ENCODE peak calls at places on chromosome 17, in five cellular contexts. O is AG09309, Q is AG10803, B is astrocyte of the spinal cord, I is Peyer's patch. X is an unnamed sample.

GRCh38 chr17:17786998-17787397 is 49.8 kb downstream of the SREBF1 start:
- DNase-seq in O (no peak), Q (no peak), I (no peak), B (no peak), X (no peak)

GRCh38 chr17:76239538-76240274 is 587 bp downstream of the RNF157 start:
- DNase-seq in I (no peak), B (no peak), O (no peak), Q (no peak), X (no peak)

GRCh38 chr17:81401727-81402529 is 6.7 kb downstream of the BAHCC1 start:
- DNase-seq in Q (peak; percentile 51), B (no peak), O (no peak), I (no peak), X (no peak)

GRCh38 chr17:69390735-69391501 is 23.6 kb upstream of the MAP2K6 start:
- DNase-seq in I (no peak), Q (no peak), B (no peak), O (no peak), X (no peak)

GRCh38 chr17:45123930-45124796 is 8.2 kb downstream of the PLCD3 start:
- DNase-seq in I (no peak), B (peak; percentile 88), Q (peak; percentile 85), O (no peak), X (peak; percentile 87)

GRCh38 chr17:40922239-40922638 is 15.2 kb downstream of the KRT23 start:
- DNase-seq in Q (peak; percentile 89), B (peak; percentile 84), O (peak; percentile 51), I (no peak), X (peak; percentile 88)

GRCh38 chr17:77681820-77682219 is 276.7 kb upstream of the TNRC6C start:
- DNase-seq in I (no peak), O (no peak), B (no peak), Q (no peak), X (no peak)

GRCh38 chr17:1635675-1636465 is 7.2 kb upstream of the SLC43A2 start:
- DNase-seq in O (no peak), I (no peak), B (no peak), Q (no peak), X (no peak)

GRCh38 chr17:18921912-18922451 is 30.0 kb upstream of the SLC5A10 start:
- DNase-seq in O (no peak), B (peak; percentile 10), Q (no peak), I (no peak), X (peak; percentile 85)

GRCh38 chr17:17416400-17417360 is 60.1 kb upstream of the MED9 start:
- DNase-seq in I (no peak), B (peak; percentile 76), O (no peak), Q (peak; percentile 79), X (peak; percentile 77)

GRCh38 chr17:35057332-35057915 is 6.1 kb downstream of the RFFL start:
- DNase-seq in B (no peak), O (no peak), Q (no peak), I (no peak), X (peak; percentile 59)

GRCh38 chr17:1829189-1829578 is 518 bp downstream of the SMYD4 start:
- DNase-seq in O (no peak), Q (no peak), I (no peak), B (peak; percentile 1), X (peak; percentile 34)

GRCh38 chr17:81309140-81309858 is 14.2 kb upstream of the SLC38A10 start:
- DNase-seq in Q (peak; percentile 73), B (peak; percentile 47), I (peak; percentile 43), O (no peak), X (peak; percentile 49)

GRCh38 chr17:37230633-37231032 is 145.2 kb upstream of the C17orf78 start:
- DNase-seq in Q (no peak), O (no peak), I (no peak), B (no peak), X (no peak)

GRCh38 chr17:34760931-34761500 is 181.6 kb downstream of the TMEM132E start:
- DNase-seq in O (no peak), B (no peak), I (no peak), Q (no peak), X (no peak)

GRCh38 chr17:70239391-70239826 is 70.1 kb downstream of the KCNJ2 start:
- DNase-seq in B (peak; percentile 29), O (no peak), Q (no peak), I (no peak), X (no peak)

GRCh38 chr17:968812-969766 is 10.5 kb downstream of the NXN start:
- DNase-seq in O (no peak), Q (no peak), B (no peak), I (no peak), X (peak; percentile 68)

GRCh38 chr17:17367931-17368330 is 64.8 kb downstream of the NT5M start:
- DNase-seq in Q (no peak), O (no peak), I (no peak), B (no peak), X (no peak)

GRCh38 chr17:79911430-79912399 is 72.5 kb upstream of the CBX4 start:
- DNase-seq in O (no peak), B (no peak), Q (no peak), I (no peak), X (no peak)

GRCh38 chr17:77145209-77145608 is 4.4 kb downstream of the SEC14L1 start:
- DNase-seq in B (no peak), Q (no peak), O (no peak), I (no peak), X (no peak)

GRCh38 chr17:29918922-29919856 is 10.8 kb downstream of the SSH2 start:
- DNase-seq in Q (peak; percentile 56), I (no peak), O (no peak), B (peak; percentile 59), X (peak; percentile 83)

DNA sequence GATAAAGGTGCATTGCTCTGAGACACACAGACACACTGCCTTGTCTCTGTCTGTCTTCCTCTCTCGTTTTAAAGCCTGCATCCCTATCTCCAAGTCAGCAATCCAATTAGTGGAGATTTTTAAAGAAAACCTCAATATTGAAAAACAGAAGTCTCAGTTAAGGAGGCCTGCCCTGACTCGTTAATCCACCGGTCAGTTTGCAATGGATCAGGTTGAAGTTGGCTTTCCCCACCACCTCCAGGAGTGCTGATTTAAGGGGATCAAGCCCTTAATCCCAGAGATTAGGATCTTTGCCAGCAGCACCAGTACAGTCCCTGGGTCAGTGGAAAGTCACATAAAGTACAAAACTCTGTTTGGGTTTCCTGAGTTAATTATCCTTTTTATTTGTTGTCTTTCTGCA is 271.1 kb upstream of the ASIC2 start:
- DNase-seq in B (no peak), O (no peak), Q (no peak), I (no peak), X (no peak)
- H3K4me3 ChIP-seq in B (no peak overlapping the region), O (no peak overlapping the region), Q (no peak overlapping the region), I (no peak overlapping the region), X (no peak overlapping the region)

GRCh38 chr17:47281246-47281645 is 27.6 kb downstream of the ITGB3 start:
- DNase-seq in O (no peak), I (no peak), Q (no peak), B (no peak), X (no peak)

GRCh38 chr17:47280072-47280811 is 26.6 kb downstream of the ITGB3 start:
- DNase-seq in Q (peak; percentile 40), O (no peak), B (peak; percentile 69), I (no peak), X (no peak)

GRCh38 chr17:47278561-47278960 is 24.9 kb downstream of the ITGB3 start:
- DNase-seq in B (no peak), I (no peak), Q (no peak), O (no peak), X (no peak)

GRCh38 chr17:47277921-47278320 is 24.3 kb downstream of the ITGB3 start:
- DNase-seq in I (no peak), B (no peak), O (no peak), Q (peak; percentile 41), X (no peak)

GRCh38 chr17:47279062-47279801 is 25.6 kb downstream of the ITGB3 start:
- DNase-seq in B (peak; percentile 98), O (peak; percentile 80), Q (peak; percentile 99), I (peak; percentile 67), X (peak; percentile 59)
- TF ChIP-seq CTCF in B (peak; percentile 28), O (peak; percentile 35), Q (peak; percentile 67), I (no peak), X (no peak)

DNA sequence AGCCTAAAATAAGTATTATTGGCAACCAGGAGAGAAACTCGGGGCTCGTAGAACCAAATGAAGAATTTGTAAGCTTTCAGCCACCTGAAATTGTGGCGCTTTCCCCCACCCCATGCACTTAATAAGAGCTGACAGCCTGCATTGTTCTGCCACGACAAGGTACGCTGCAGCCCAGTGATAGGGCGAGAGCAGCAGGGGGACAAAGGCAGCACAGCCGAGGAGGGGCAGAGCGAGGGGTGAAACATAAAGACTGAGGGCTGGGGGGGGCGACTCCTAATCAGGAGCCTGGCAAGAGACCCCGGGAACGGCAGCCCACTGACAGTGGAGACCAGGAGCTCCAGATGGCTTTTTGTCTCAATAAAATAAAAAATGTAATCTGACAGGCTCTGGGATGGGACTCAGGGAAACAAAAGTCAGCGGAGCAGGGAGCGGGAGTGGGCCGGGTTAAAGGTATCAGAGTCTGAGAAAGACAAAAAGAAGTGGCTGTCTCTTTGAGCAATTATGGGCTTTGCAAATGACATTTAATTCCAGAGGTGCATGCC is 17.3 kb upstream of the CCDC182 start:
- DNase-seq in Q (no peak), O (no peak), B (no peak), I (no peak), X (no peak)
- H3K4me3 ChIP-seq in Q (no peak overlapping the region), O (no peak overlapping the region), B (no peak overlapping the region), I (no peak overlapping the region), X (no peak overlapping the region)

GRCh38 chr17:66310528-66311148 is 8.2 kb downstream of the PRKCA start:
- DNase-seq in B (no peak), O (no peak), Q (no peak), I (no peak), X (no peak)
- TF ChIP-seq CTCF in B (no peak), O (no peak), Q (no peak), I (no peak), X (no peak)

GRCh38 chr17:38883592-38884526 is 14.0 kb downstream of the LASP1 start:
- DNase-seq in Q (no peak), O (no peak), B (peak; percentile 46), I (no peak), X (peak; percentile 26)

GRCh38 chr17:38879878-38880727 is 10.2 kb downstream of the LASP1 start:
- DNase-seq in Q (peak; percentile 85), O (no peak), I (no peak), B (peak; percentile 82), X (peak; percentile 77)

GRCh38 chr17:38885728-38886642 is 16.1 kb downstream of the LASP1 start:
- DNase-seq in O (no peak), I (no peak), Q (no peak), B (peak; percentile 54), X (no peak)

GRCh38 chr17:38885044-38885727 is 15.3 kb downstream of the LASP1 start:
- DNase-seq in O (no peak), B (no peak), I (no peak), Q (no peak), X (no peak)

GRCh38 chr17:38881600-38882191 is 11.8 kb downstream of the LASP1 start:
- DNase-seq in Q (peak; percentile 40), B (peak; percentile 75), O (no peak), I (no peak), X (no peak)
- H3K4me3 ChIP-seq in Q (no peak overlapping the region), B (no peak overlapping the region), O (no peak overlapping the region), I (no peak overlapping the region), X (no peak overlapping the region)

GRCh38 chr17:7931709-7932482 is at the start of the genes CNTROB and TRAPPC1:
- DNase-seq in O (peak; percentile 95), Q (peak; percentile 99), I (peak; percentile 99), B (peak; percentile 100), X (peak; percentile 99)
- TF ChIP-seq CTCF in O (no peak), Q (no peak), I (no peak), B (no peak), X (no peak)

GRCh38 chr17:43545383-43545632 is 832 bp downstream of the ETV4 start:
- DNase-seq in Q (no peak), I (no peak), B (no peak), O (no peak), X (peak; percentile 27)
- H3K4me3 ChIP-seq in Q (peak overlapping the region; percentile 61), I (peak overlapping the region; percentile 64), B (peak overlapping the region; percentile 56), O (peak overlapping the region; percentile 67), X (peak overlapping the region; percentile 45)

X was measured in epithelial cell of esophagus.